ENCODE peak calls at places on chromosomes 6 and 20, in eight cellular contexts. One of them, this sample, is unnamed.

GRCh38 chr6:167706313-167707109 is 120.2 kb upstream of the AFDN start:
- DNase-seq in stimulated activated naive B cell treated with anti-CD40 and anti-IgM and Interleukin-4, amounts not matched to agents 10 μg/mL and 1 μg/mL and 100 μg/mL, for 72 hours: peak
- DNase-seq in astrocyte of the spinal cord: no peak
- DNase-seq in T-helper 2 cell: peak
- DNase-seq in PC-3: no peak
- DNase-seq in endodermal cell: peak
- DNase-seq in epithelial cell of prostate: no peak
- DNase-seq in mucosa of gallbladder: no peak
- DNase-seq in this sample: no peak

GRCh38 chr6:96032646-96033045 is 16.9 kb downstream of the FUT9 start:
- DNase-seq in stimulated activated naive B cell treated with anti-CD40 and anti-IgM and Interleukin-4, amounts not matched to agents 10 μg/mL and 1 μg/mL and 100 μg/mL, for 72 hours: no peak
- DNase-seq in astrocyte of the spinal cord: no peak
- DNase-seq in T-helper 2 cell: no peak
- DNase-seq in PC-3: no peak
- DNase-seq in endodermal cell: no peak
- DNase-seq in epithelial cell of prostate: no peak
- DNase-seq in mucosa of gallbladder: no peak
- DNase-seq in this sample: no peak

GRCh38 chr20:63102720-63103375 is 96.1 kb upstream of the BHLHE23 start:
- DNase-seq in stimulated activated naive B cell treated with anti-CD40 and anti-IgM and Interleukin-4, amounts not matched to agents 10 μg/mL and 1 μg/mL and 100 μg/mL, for 72 hours: peak
- DNase-seq in astrocyte of the spinal cord: no peak
- DNase-seq in T-helper 2 cell: peak
- DNase-seq in PC-3: peak
- DNase-seq in endodermal cell: peak
- DNase-seq in epithelial cell of prostate: no peak
- DNase-seq in mucosa of gallbladder: peak
- DNase-seq in this sample: no peak

GRCh38 chr6:141426400-141426980 is 706.2 kb upstream of the GJE1 start:
- DNase-seq in stimulated activated naive B cell treated with anti-CD40 and anti-IgM and Interleukin-4, amounts not matched to agents 10 μg/mL and 1 μg/mL and 100 μg/mL, for 72 hours: no peak
- DNase-seq in astrocyte of the spinal cord: no peak
- DNase-seq in T-helper 2 cell: no peak
- DNase-seq in PC-3: no peak
- DNase-seq in endodermal cell: no peak
- DNase-seq in epithelial cell of prostate: no peak
- DNase-seq in mucosa of gallbladder: no peak
- DNase-seq in this sample: peak

GRCh38 chr6:26363882-26364825 is 844 bp upstream of the BTN3A2 start:
- DNase-seq in stimulated activated naive B cell treated with anti-CD40 and anti-IgM and Interleukin-4, amounts not matched to agents 10 μg/mL and 1 μg/mL and 100 μg/mL, for 72 hours: no peak
- DNase-seq in astrocyte of the spinal cord: peak
- DNase-seq in T-helper 2 cell: peak
- DNase-seq in PC-3: peak
- DNase-seq in endodermal cell: peak
- DNase-seq in epithelial cell of prostate: no peak
- DNase-seq in mucosa of gallbladder: no peak
- DNase-seq in this sample: no peak

GRCh38 chr6:49713346-49713745 is at the start of gene CRISP2:
- DNase-seq in stimulated activated naive B cell treated with anti-CD40 and anti-IgM and Interleukin-4, amounts not matched to agents 10 μg/mL and 1 μg/mL and 100 μg/mL, for 72 hours: no peak
- DNase-seq in astrocyte of the spinal cord: no peak
- DNase-seq in T-helper 2 cell: no peak
- DNase-seq in PC-3: no peak
- DNase-seq in endodermal cell: peak
- DNase-seq in epithelial cell of prostate: no peak
- DNase-seq in mucosa of gallbladder: peak
- DNase-seq in this sample: no peak

GRCh38 chr6:144155529-144155928 is 5.2 kb downstream of the STX11 start:
- DNase-seq in stimulated activated naive B cell treated with anti-CD40 and anti-IgM and Interleukin-4, amounts not matched to agents 10 μg/mL and 1 μg/mL and 100 μg/mL, for 72 hours: no peak
- DNase-seq in astrocyte of the spinal cord: no peak
- DNase-seq in T-helper 2 cell: peak
- DNase-seq in PC-3: no peak
- DNase-seq in endodermal cell: no peak
- DNase-seq in epithelial cell of prostate: no peak
- DNase-seq in mucosa of gallbladder: no peak
- DNase-seq in this sample: no peak

GRCh38 chr20:62143976-62144825 is 632 bp downstream of the SS18L1 start:
- DNase-seq in stimulated activated naive B cell treated with anti-CD40 and anti-IgM and Interleukin-4, amounts not matched to agents 10 μg/mL and 1 μg/mL and 100 μg/mL, for 72 hours: peak
- DNase-seq in astrocyte of the spinal cord: peak
- DNase-seq in T-helper 2 cell: peak
- DNase-seq in PC-3: peak
- DNase-seq in endodermal cell: peak
- DNase-seq in epithelial cell of prostate: no peak
- DNase-seq in mucosa of gallbladder: peak
- DNase-seq in this sample: no peak

GRCh38 chr6:44050872-44051421 is 76.3 kb downstream of the MRPL14 start:
- DNase-seq in stimulated activated naive B cell treated with anti-CD40 and anti-IgM and Interleukin-4, amounts not matched to agents 10 μg/mL and 1 μg/mL and 100 μg/mL, for 72 hours: no peak
- DNase-seq in astrocyte of the spinal cord: no peak
- DNase-seq in T-helper 2 cell: no peak
- DNase-seq in PC-3: peak
- DNase-seq in endodermal cell: no peak
- DNase-seq in epithelial cell of prostate: no peak
- DNase-seq in mucosa of gallbladder: no peak
- DNase-seq in this sample: no peak

GRCh38 chr20:58634121-58634817 is 16.8 kb upstream of the STX16 start:
- DNase-seq in stimulated activated naive B cell treated with anti-CD40 and anti-IgM and Interleukin-4, amounts not matched to agents 10 μg/mL and 1 μg/mL and 100 μg/mL, for 72 hours: peak
- DNase-seq in astrocyte of the spinal cord: no peak
- DNase-seq in T-helper 2 cell: peak
- DNase-seq in PC-3: no peak
- DNase-seq in endodermal cell: no peak
- DNase-seq in epithelial cell of prostate: no peak
- DNase-seq in mucosa of gallbladder: no peak
- DNase-seq in this sample: no peak

GRCh38 chr20:11229772-11230171 is 556.0 kb upstream of the JAG1 start:
- DNase-seq in stimulated activated naive B cell treated with anti-CD40 and anti-IgM and Interleukin-4, amounts not matched to agents 10 μg/mL and 1 μg/mL and 100 μg/mL, for 72 hours: no peak
- DNase-seq in astrocyte of the spinal cord: peak
- DNase-seq in T-helper 2 cell: no peak
- DNase-seq in PC-3: peak
- DNase-seq in endodermal cell: no peak
- DNase-seq in epithelial cell of prostate: no peak
- DNase-seq in mucosa of gallbladder: no peak
- DNase-seq in this sample: peak

This sample was measured in stromal cell of bone marrow.